ENCODE peak calls at places on chromosomes 4 and X, in six cellular contexts. W is NT2/D1, L is gastrocnemius medialis, K is left ventricle myocardium inferior, X is mammary epithelial cell, F is cardiac muscle cell. Z is an unnamed sample. For H3K4me1, the result is how much of the 10 kb centered on the place peaks cover.

GRCh38 chr4:113080050-113080449 is 30.6 kb downstream of the ANK2 start:
- DNase-seq in W (no peak), L (no peak), K (no peak), X (peak), F (no peak), Z (no peak)

GRCh38 chr4:57442834-57443291 is 332.7 kb upstream of the IGFBP7 start:
- DNase-seq in W (peak), L (no peak), K (peak), X (peak), F (peak), Z (peak)

GRCh38 chrX:150966235-150966634 is 16.9 kb upstream of the HMGB3 start:
- DNase-seq in W (no peak), L (no peak), K (no peak), X (no peak), F (no peak), Z (no peak)

GRCh38 chr4:77453911-77454310 is 151.7 kb upstream of the CXCL13 start:
- DNase-seq in W (no peak), L (no peak), K (no peak), X (no peak), F (no peak), Z (no peak)

GRCh38 chr4:6055030-6055429 is 36.8 kb upstream of the C4orf50 start:
- DNase-seq in W (no peak), L (no peak), K (no peak), X (no peak), F (no peak), Z (no peak)

GRCh38 chrX:9678215-9678980 is 87.2 kb downstream of the GPR143 start:
- DNase-seq in W (no peak), L (no peak), K (no peak), X (no peak), F (no peak), Z (no peak)

GRCh38 chr4:186144180-186144579 is 39.7 kb downstream of the FAM149A start:
- DNase-seq in W (no peak), L (no peak), K (peak), X (peak), F (peak), Z (no peak)

GRCh38 chrX:113157496-113157895 is 316.9 kb upstream of the AMOT start:
- DNase-seq in W (no peak), L (no peak), K (no peak), X (no peak), F (no peak), Z (no peak)

GRCh38 chr4:105894570-105895323 is 524 bp upstream of the NPNT start:
- DNase-seq in W (no peak), L (no peak), K (no peak), X (peak), F (no peak), Z (no peak)

GRCh38 chr4:150106886-150107285 is 28.6 kb downstream of the DCLK2 start:
- DNase-seq in W (no peak), L (no peak), K (no peak), X (no peak), F (no peak), Z (no peak)

GRCh38 chr4:6271701-6272465 is 2.2 kb downstream of the WFS1 start:
- DNase-seq in W (no peak), L (peak), K (peak), X (no peak), F (no peak), Z (peak)

GRCh38 chr4:176927664-176928063 is 134.9 kb upstream of the VEGFC start:
- DNase-seq in W (no peak), L (no peak), K (no peak), X (peak), F (no peak), Z (no peak)

GRCh38 chrX:139967300-139967699 is 2.0 kb upstream of the CXorf66 start:
- DNase-seq in W (no peak), L (no peak), K (no peak), X (no peak), F (no peak), Z (no peak)

GRCh38 chr4:142846105-142846728 is at the start of gene INPP4B:
- DNase-seq in W (no peak), L (peak), K (peak), X (peak), F (peak), Z (peak)

GRCh38 chr4:119209077-119209476 is 3.4 kb upstream of the USP53 start:
- DNase-seq in W (no peak), L (no peak), K (no peak), X (peak), F (no peak), Z (no peak)

GRCh38 chr4:572594-572993 is 3.5 kb downstream of the TMEM271 start:
- DNase-seq in W (no peak), L (no peak), K (no peak), X (no peak), F (no peak), Z (no peak)

GRCh38 chrX:14039344-14039743 is 9.7 kb upstream of the GEMIN8 start:
- DNase-seq in W (peak), L (no peak), K (no peak), X (peak), F (peak), Z (peak)

GRCh38 chr4:107060388-107060787 is 24.3 kb upstream of the DKK2 start:
- DNase-seq in W (no peak), L (no peak), K (no peak), X (no peak), F (no peak), Z (no peak)

GRCh38 chrX:16711219-16712115 is 1.0 kb downstream of the CTPS2 start:
- DNase-seq in W (no peak), L (no peak), K (peak), X (no peak), F (peak), Z (no peak)

GRCh38 chr4:121784975-121785374 is 16.1 kb upstream of the EXOSC9 start:
- DNase-seq in W (no peak), L (no peak), K (no peak), X (peak), F (no peak), Z (peak)

GRCh38 chrX:153580700-153581386 is 18.1 kb downstream of the CCNQ start:
- DNase-seq in W (no peak), L (no peak), K (no peak), X (no peak), F (peak), Z (no peak)

GRCh38 chr4:133320576-133321170 is 171.6 kb downstream of the PCDH10 start:
- DNase-seq in W (peak), L (no peak), K (no peak), X (peak), F (peak), Z (no peak)

GRCh38 chrX:12580548-12580947 is 210.7 kb upstream of the PRPS2 start:
- DNase-seq in W (no peak), L (no peak), K (no peak), X (peak), F (no peak), Z (no peak)

GRCh38 chrX:45329217-45329616 is 128.5 kb upstream of the DIPK2B start:
- DNase-seq in W (no peak), L (no peak), K (no peak), X (no peak), F (no peak), Z (no peak)

GRCh38 chr4:177879851-177880250 is 437.6 kb upstream of the AGA start:
- DNase-seq in W (peak), L (no peak), K (no peak), X (peak), F (no peak), Z (no peak)

GRCh38 chrX:153873282-153874090 is 12.5 kb downstream of the L1CAM start:
- DNase-seq in W (peak), L (no peak), K (no peak), X (no peak), F (peak), Z (no peak)

GRCh38 chrX:40578039-40578438 is 2.7 kb upstream of the ATP6AP2 start:
- DNase-seq in W (no peak), L (no peak), K (no peak), X (no peak), F (no peak), Z (no peak)

GRCh38 chr4:5366421-5366820 is 315.1 kb downstream of the STK32B start:
- DNase-seq in W (no peak), L (no peak), K (no peak), X (peak), F (no peak), Z (no peak)

GRCh38 chr4:84681488-84682274 is 98.8 kb downstream of the CDS1 start:
- DNase-seq in W (no peak), L (no peak), K (no peak), X (peak), F (peak), Z (no peak)

GRCh38 chr4:55444822-55445221 is 49.1 kb downstream of the TMEM165 start:
- DNase-seq in W (no peak), L (no peak), K (no peak), X (no peak), F (peak), Z (no peak)

GRCh38 chr4:158996669-158997074 is 106.2 kb upstream of the RAPGEF2 start:
- DNase-seq in W (no peak), L (no peak), K (no peak), X (peak), F (no peak), Z (no peak)

GRCh38 chrX:46547857-46548256 is 2.6 kb upstream of the ZNF674 start:
- DNase-seq in W (no peak), L (no peak), K (no peak), X (peak), F (no peak), Z (no peak)

DNA sequence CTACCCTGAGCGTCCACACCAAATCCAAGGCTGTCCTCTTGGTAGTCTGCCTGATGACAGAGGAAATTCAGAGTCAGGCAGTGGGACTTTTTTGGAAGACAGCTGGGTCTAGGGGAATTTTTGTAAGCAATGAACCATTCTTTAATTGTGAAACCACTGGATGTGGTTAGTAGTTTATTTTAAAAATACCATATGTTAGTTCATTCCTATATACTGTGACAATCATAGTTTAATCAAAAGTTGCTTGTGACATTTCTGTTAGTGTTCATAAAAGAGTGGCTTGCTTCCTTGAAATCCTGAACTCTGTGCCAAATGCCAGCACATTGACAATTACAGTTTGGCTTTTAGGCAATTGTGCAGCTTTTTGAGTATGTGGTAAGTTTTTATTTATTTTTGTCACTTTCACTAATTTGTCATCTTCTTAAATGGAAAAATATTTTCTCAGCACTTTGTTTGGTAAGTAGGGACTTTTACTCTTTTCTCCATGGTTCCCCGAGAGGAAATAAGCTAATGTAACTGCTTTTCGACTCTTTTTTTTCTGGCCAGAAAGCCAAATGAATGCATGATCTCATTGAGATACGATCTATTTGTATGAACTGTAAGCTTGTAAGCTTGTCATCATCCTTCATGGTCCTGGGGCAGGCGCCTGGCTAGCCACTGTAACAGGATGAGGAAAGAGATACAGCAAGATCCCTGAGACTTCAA is 72.6 kb upstream of the SLC4A4 start:
- DNase-seq in W (no peak), L (no peak), K (no peak), X (no peak), F (no peak), Z (no peak)
- H3K4me1 ChIP-seq in W (under half), L (under half), K (under half), X (under half), F (under half), Z (under half)

GRCh38 chrX:19683817-19684216 is 168.5 kb upstream of the MAP3K15 start:
- DNase-seq in W (no peak), L (no peak), K (no peak), X (no peak), F (no peak), Z (no peak)
- H3K4me1 ChIP-seq in W (under half), L (under half), K (under half), X (under half), F (under half), Z (under half)

DNA sequence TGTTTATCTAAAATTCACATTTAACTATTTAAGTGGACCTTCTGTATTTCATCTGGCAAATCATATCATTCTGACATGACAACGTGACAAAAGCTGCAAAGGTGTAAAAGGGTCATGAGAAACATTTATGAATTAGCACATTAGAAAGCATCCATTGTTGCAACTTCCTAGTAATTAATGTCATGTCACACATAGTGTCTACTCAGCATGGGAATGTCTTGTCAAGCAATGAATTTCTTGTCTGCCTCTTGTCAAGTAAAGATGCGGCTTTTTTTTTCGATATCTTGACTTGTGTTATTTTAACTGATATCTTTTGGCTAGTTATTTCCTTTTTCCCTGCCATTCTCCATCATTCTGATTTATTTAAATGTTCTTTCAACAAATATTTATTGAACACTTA is 463.5 kb upstream of the CXorf51B start:
- DNase-seq in W (no peak), L (no peak), K (no peak), X (no peak), F (no peak), Z (no peak)
- H3K4me1 ChIP-seq in W (under half), L (under half), K (under half), X (under half), F (under half), Z (under half)

GRCh38 chr4:8404791-8405515 is 35.6 kb downstream of the ACOX3 start:
- DNase-seq in W (no peak), L (no peak), K (no peak), X (no peak), F (no peak), Z (no peak)
- H3K4me1 ChIP-seq in W (under half), L (under half), K (half or more), X (under half), F (under half), Z (under half)

DNA sequence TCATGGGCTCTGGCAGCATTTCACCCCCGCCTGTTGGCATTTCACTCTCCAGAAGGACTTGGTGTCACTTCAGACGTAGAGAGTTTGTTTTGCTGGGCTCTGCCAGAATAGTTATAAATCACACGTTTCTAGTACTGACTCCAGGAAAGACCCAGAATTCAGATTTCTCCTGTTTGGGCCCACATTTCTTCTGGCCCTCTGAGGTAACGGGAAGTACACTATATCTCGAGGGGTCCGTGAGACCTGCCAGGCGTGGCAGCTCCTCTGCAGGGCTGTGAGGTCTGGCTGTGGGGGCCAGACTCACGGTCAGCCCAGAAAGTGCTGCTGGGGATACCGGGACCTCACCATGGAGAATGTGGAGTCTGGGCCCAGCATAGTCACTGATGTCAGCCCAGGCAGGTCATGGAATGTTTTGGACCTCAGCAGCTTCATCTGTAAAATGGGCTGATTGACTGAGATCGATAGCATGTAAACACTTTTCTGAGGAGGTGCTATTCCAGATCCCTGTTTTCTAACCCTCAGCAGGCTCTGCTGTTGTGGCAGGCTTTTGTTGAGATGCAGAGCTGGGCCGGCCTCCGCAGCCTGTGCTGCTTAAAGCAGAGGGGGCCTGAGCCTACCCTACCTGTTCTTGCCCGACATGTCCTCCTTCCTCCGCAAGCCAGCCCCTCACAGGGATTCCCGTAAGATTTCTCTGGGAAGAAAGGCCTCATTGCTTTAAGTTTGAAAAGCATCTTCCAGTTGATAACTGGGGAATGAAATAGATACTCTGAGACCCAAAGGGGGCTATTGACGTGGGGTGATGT is 38.5 kb upstream of the HGFAC start:
- DNase-seq in W (no peak), L (no peak), K (no peak), X (no peak), F (no peak), Z (no peak)
- H3K4me1 ChIP-seq in W (under half), L (under half), K (under half), X (under half), F (under half), Z (under half)

GRCh38 chr4:40991908-40992307 is 222.4 kb downstream of the APBB2 start:
- DNase-seq in W (no peak), L (no peak), K (no peak), X (no peak), F (no peak), Z (no peak)

GRCh38 chr4:40990202-40990898 is 224.0 kb downstream of the APBB2 start:
- DNase-seq in W (no peak), L (no peak), K (no peak), X (peak), F (no peak), Z (no peak)

GRCh38 chr4:40990899-40991265 is 223.5 kb downstream of the APBB2 start:
- DNase-seq in W (no peak), L (no peak), K (no peak), X (no peak), F (no peak), Z (no peak)

GRCh38 chr4:40995850-40996249 is 218.5 kb downstream of the APBB2 start:
- DNase-seq in W (no peak), L (no peak), K (no peak), X (no peak), F (no peak), Z (no peak)

DNA sequence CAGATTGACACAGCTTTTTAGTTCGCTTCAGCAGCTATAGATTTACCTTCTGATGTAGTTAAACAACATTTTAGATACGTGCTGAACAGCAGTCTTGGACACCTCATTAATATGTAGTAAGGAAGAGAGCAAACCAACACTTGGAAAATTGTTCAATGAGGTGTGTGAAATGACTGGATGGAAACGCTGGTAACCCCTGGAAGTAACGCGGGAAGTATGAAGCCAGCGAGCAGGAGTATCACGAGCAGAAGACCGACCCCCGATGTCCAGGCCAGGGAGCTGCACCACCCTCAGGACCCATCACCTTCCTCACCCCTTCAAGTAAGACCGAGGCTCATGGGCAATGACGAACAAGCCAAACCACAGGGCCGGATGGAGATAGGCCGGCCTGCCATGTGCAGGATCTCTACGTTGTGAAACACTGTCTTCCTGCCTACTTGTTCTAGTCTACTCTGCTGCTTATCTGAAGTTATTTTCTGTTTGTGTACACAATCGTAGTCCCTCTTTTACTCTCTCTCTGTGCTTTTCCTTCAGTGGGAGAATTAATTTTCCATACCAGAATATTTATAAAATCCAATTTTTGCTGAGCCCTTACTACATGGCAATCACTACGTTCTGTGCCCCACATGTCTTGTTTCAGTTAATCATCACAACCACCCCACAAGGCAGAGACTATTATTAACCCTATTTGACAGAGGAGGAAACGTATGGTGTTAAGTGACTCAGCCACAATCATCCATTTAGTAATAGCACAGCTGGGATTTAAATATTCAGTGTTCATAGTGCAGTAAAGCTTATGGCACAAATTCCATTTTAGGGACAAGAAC is 221.7 kb downstream of the APBB2 start:
- DNase-seq in W (no peak), L (no peak), K (no peak), X (peak), F (no peak), Z (no peak)
- H3K4me1 ChIP-seq in W (under half), L (under half), K (under half), X (half or more), F (under half), Z (under half)

GRCh38 chrX:7158468-7158990 is 10.6 kb upstream of the PUDP start:
- DNase-seq in W (no peak), L (no peak), K (no peak), X (no peak), F (no peak), Z (no peak)

GRCh38 chrX:7156879-7157278 is 8.9 kb upstream of the PUDP start:
- DNase-seq in W (no peak), L (no peak), K (no peak), X (no peak), F (no peak), Z (no peak)

GRCh38 chrX:7153231-7153630 is 5.3 kb upstream of the PUDP start:
- DNase-seq in W (no peak), L (no peak), K (no peak), X (no peak), F (no peak), Z (no peak)

GRCh38 chrX:7155163-7155562 is 7.2 kb upstream of the PUDP start:
- DNase-seq in W (no peak), L (no peak), K (no peak), X (no peak), F (no peak), Z (no peak)

GRCh38 chrX:7154040-7154597 is 6.2 kb upstream of the PUDP start:
- DNase-seq in W (no peak), L (no peak), K (no peak), X (no peak), F (no peak), Z (no peak)
- H3K4me1 ChIP-seq in W (under half), L (under half), K (under half), X (under half), F (under half), Z (under half)